ENCODE peak calls at places on chromosomes 13 and 19, in six cellular contexts. J, F, X, Q, M and B are unnamed samples.

GRCh38 chr13:93698016-93698613 is 471.5 kb downstream of the GPC6 start:
- DNase-seq in J (no peak), F (no peak), X (no peak), Q (no peak), M (no peak), B (no peak)

GRCh38 chr19:49691243-49692101 is 556 bp downstream of the CPT1C start:
- DNase-seq in J (peak), F (no peak), X (peak), Q (peak), M (peak), B (no peak)

GRCh38 chr19:13979224-13979623 is 26.9 kb downstream of the RFX1 start:
- DNase-seq in J (no peak), F (no peak), X (no peak), Q (no peak), M (no peak), B (no peak)

GRCh38 chr13:94176576-94176975 is 302.9 kb downstream of the DCT start:
- DNase-seq in J (no peak), F (no peak), X (no peak), Q (no peak), M (no peak), B (peak)

GRCh38 chr19:51337141-51337860 is 4.6 kb downstream of the VSIG10L start:
- DNase-seq in J (peak), F (no peak), X (no peak), Q (no peak), M (no peak), B (no peak)

GRCh38 chr19:17103177-17103576 is 27.6 kb downstream of the MYO9B start:
- DNase-seq in J (peak), F (no peak), X (no peak), Q (peak), M (no peak), B (no peak)

GRCh38 chr19:12660980-12661379 is 5.6 kb downstream of the MAN2B1 start:
- DNase-seq in J (no peak), F (no peak), X (no peak), Q (no peak), M (peak), B (no peak)

GRCh38 chr19:30752201-30752600 is 380.0 kb downstream of the ZNF536 start:
- DNase-seq in J (no peak), F (no peak), X (no peak), Q (no peak), M (no peak), B (no peak)

GRCh38 chr19:898663-899062 is 5.4 kb downstream of the RNU6-9 start:
- DNase-seq in J (no peak), F (no peak), X (no peak), Q (no peak), M (peak), B (no peak)

GRCh38 chr19:14381689-14382474 is 638 bp downstream of the ADGRE5 start:
- DNase-seq in J (peak), F (peak), X (no peak), Q (peak), M (no peak), B (no peak)

GRCh38 chr19:7832781-7833180 is 2.8 kb downstream of the EVI5L start:
- DNase-seq in J (no peak), F (no peak), X (no peak), Q (peak), M (no peak), B (no peak)

GRCh38 chr19:51600940-51601575 is 29.1 kb downstream of the SIGLEC5 start:
- DNase-seq in J (no peak), F (no peak), X (no peak), Q (no peak), M (no peak), B (no peak)

GRCh38 chr19:51469162-51469561 is 9.2 kb upstream of the CEACAM18 start:
- DNase-seq in J (no peak), F (no peak), X (no peak), Q (no peak), M (no peak), B (no peak)

GRCh38 chr13:90717451-90717936 is 630.0 kb upstream of the MIR17HG start:
- DNase-seq in J (no peak), F (no peak), X (peak), Q (peak), M (no peak), B (peak)

GRCh38 chr13:67635754-67636153 is 405.6 kb upstream of the PCDH9 start:
- DNase-seq in J (no peak), F (no peak), X (no peak), Q (no peak), M (no peak), B (peak)

GRCh38 chr19:41095703-41096102 is 7.5 kb downstream of the CYP2A13 start:
- DNase-seq in J (no peak), F (no peak), X (no peak), Q (no peak), M (no peak), B (no peak)

GRCh38 chr19:18590273-18591272 is 2.0 kb downstream of the REX1BD start:
- DNase-seq in J (peak), F (peak), X (peak), Q (no peak), M (peak), B (peak)
- H3K4me3 ChIP-seq in J (peak), F (peak), X (peak), Q (no peak), M (peak), B (peak)

GRCh38 chr13:60721063-60721462 is 324.0 kb downstream of the TDRD3 start:
- DNase-seq in J (no peak), F (no peak), X (no peak), Q (no peak), M (no peak), B (no peak)

GRCh38 chr13:60716296-60716695 is 319.3 kb downstream of the TDRD3 start:
- DNase-seq in J (no peak), F (no peak), X (no peak), Q (no peak), M (no peak), B (no peak)

GRCh38 chr13:60720590-60720989 is 323.6 kb downstream of the TDRD3 start:
- DNase-seq in J (no peak), F (no peak), X (no peak), Q (no peak), M (no peak), B (no peak)
- H3K4me3 ChIP-seq in J (no peak), F (no peak), X (no peak), Q (no peak), M (no peak), B (no peak)

DNA sequence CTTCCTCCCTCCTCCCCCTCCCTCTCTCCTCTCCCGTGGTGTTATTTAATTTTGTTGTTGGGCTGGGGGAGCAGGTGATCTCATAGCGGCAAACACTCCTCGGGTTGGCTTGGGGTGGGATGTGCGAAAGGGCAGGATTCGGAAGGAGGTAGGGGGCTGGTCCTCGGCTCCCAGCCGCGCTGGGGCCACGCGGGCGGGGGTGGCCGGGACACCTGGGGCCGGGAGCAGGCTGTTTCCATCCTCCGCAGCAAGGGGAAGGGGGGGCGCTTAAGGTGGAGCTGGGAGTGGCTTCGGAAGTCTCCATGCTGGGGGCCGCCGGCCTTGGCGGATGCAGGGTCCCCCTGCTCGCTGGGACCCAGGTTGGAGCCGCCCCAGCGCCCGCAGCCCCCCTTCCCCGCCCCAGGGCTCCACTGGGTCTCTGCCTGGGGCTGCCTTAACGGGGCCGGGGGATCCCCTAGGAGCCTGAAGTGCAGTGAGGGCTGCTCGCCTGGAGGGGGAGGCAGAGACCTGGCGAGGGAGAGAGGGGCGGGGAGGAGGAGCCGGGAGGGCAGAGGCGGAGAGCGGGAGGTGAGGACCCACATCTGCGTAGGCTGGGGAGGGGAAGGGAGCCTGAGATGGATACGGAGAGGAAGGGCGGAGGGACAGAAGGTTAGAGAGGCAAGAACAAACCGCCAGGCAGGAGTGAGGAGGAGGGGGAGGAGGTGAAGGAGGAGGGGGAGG is 365 bp upstream of the CA11 start:
- DNase-seq in J (peak), F (peak), X (peak), Q (peak), M (peak), B (no peak)
- H3K4me3 ChIP-seq in J (peak), F (peak), X (peak), Q (peak), M (peak), B (peak)

GRCh38 chr13:106532111-106532929 is 3.1 kb downstream of the EFNB2 start:
- DNase-seq in J (no peak), F (no peak), X (peak), Q (peak), M (no peak), B (no peak)
- H3K4me3 ChIP-seq in J (peak), F (peak), X (peak), Q (peak), M (peak), B (peak)